ENCODE peak calls at places on chromosomes 1 and 21, in seven cellular contexts. F is left lung, T is GM12865, W is neuronal stem cell, J is heart right ventricle, C is tibial artery, U is upper lobe of right lung. Z is an unnamed sample.

GRCh38 chr1:169572184-169572583 is 14.1 kb downstream of the F5 start:
- DNase-seq in T (no peak), W (no peak), U (no peak), F (no peak), C (no peak), J (no peak), Z (peak; percentile 15)

GRCh38 chr1:12078938-12079861 is 16.1 kb downstream of the TNFRSF8 start:
- DNase-seq in W (peak; percentile 40), T (peak; percentile 90), C (no peak), F (no peak), J (peak; percentile 20), U (no peak), Z (peak; percentile 32)

GRCh38 chr1:63101336-63101735 is 221.0 kb upstream of the FOXD3 start:
- DNase-seq in C (no peak), T (no peak), W (no peak), U (no peak), F (no peak), J (no peak), Z (no peak)

GRCh38 chr1:109905520-109905919 is 5.1 kb upstream of the CSF1 start:
- DNase-seq in U (no peak), W (no peak), F (no peak), J (no peak), T (no peak), C (no peak), Z (no peak)

GRCh38 chr1:116259665-116260064 is 113.4 kb upstream of the ATP1A1 start:
- DNase-seq in T (peak; percentile 68), U (no peak), W (no peak), F (no peak), J (no peak), C (no peak), Z (no peak)

GRCh38 chr1:190338829-190339228 is 138.8 kb downstream of the BRINP3 start:
- DNase-seq in U (no peak), F (no peak), T (no peak), C (no peak), W (no peak), J (no peak), Z (no peak)

GRCh38 chr1:147169840-147170674 is 2.2 kb downstream of the PRKAB2 start:
- DNase-seq in J (no peak), U (no peak), C (no peak), F (no peak), W (no peak), T (no peak), Z (peak; percentile 26)

GRCh38 chr1:58249729-58250586 is 296.6 kb downstream of the OMA1 start:
- DNase-seq in F (no peak), J (peak; percentile 24), U (no peak), W (peak; percentile 59), C (no peak), T (peak; percentile 37), Z (peak; percentile 55)

GRCh38 chr1:81679972-81680371 is 120.8 kb upstream of the ADGRL2 start:
- DNase-seq in C (no peak), J (no peak), W (peak; percentile 35), U (no peak), T (no peak), F (no peak), Z (peak; percentile 68)

GRCh38 chr1:110436635-110437034 is 14.3 kb upstream of the PROK1 start:
- DNase-seq in F (no peak), W (no peak), J (no peak), U (no peak), C (no peak), T (no peak), Z (no peak)

GRCh38 chr1:9651565-9652378 is at the start of gene PIK3CD:
- DNase-seq in J (no peak), F (no peak), U (peak; percentile 74), W (peak; percentile 70), T (peak; percentile 63), C (no peak), Z (peak; percentile 55)

GRCh38 chr1:8643542-8644536 is 173.6 kb downstream of the RERE start:
- DNase-seq in F (no peak), J (no peak), C (no peak), W (no peak), U (no peak), T (peak; percentile 92), Z (no peak)

GRCh38 chr21:35573472-35574389 is 486.6 kb downstream of the SETD4 start:
- DNase-seq in J (no peak), C (no peak), U (no peak), W (no peak), F (no peak), T (no peak), Z (no peak)

GRCh38 chr1:201877877-201878339 is 10.8 kb upstream of the SHISA4 start:
- DNase-seq in U (no peak), J (peak; percentile 57), F (no peak), T (peak; percentile 55), C (no peak), W (peak; percentile 35), Z (peak; percentile 63)

GRCh38 chr1:212858461-212859265 is 588 bp downstream of the FLVCR1 start:
- DNase-seq in W (no peak), F (peak; percentile 41), U (peak; percentile 73), C (no peak), J (peak; percentile 6), T (peak; percentile 45), Z (peak; percentile 41)

GRCh38 chr1:41576206-41576605 is 91.7 kb upstream of the EDN2 start:
- DNase-seq in U (no peak), W (no peak), J (no peak), C (no peak), F (no peak), T (no peak), Z (no peak)
- H3K4me3 ChIP-seq in U (no peak overlapping the region), W (no peak overlapping the region), J (no peak overlapping the region), C (no peak overlapping the region), F (no peak overlapping the region), T (no peak overlapping the region), Z (no peak overlapping the region)

DNA sequence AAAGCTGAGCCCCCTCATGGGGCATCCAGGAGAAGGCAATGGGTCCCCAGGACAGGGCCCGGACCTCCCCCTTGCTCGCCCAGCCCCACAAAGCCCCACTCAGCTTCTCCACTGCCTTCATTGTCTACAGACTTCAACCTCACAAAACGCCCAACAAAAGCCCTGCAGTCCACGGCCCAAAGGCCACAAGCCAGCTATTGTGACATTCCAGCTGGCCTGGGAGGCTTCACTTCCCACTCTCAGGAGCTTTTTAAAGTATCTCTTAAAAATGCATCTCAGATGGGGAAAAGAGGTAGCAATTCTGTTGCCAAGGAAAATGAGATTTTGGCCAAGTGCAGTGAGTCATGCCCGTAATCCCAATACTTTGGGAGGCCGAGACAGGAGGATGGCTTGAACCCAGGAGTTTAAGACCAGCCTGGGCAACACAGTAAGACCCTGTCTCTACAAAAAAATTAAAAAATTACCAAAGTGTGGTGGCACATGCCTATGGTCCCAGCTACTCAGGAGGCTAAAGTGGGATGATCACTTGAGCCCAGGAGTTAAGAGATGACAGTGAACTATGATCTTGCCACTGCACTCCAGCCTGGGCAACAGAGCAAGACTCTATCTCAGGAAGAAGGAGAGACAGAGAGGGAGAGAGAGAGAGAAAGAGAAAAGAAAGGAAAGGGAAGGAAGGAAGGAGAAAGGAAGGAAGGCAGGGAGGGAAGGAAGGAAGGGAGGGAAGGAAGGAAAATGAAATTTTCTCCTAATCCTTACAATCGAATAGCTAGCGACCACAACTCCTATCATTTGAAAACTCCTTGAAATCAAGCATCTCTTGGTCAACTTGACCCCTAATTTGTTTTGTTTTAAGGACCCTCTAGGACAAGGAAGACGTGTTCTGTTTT is 31.4 kb upstream of the TARDBP start:
- DNase-seq in C (peak; percentile 46), T (no peak), J (no peak), W (peak; percentile 71), U (no peak), F (no peak), Z (no peak)
- H3K4me3 ChIP-seq in C (peak overlapping the region; percentile 37), T (no peak overlapping the region), J (peak overlapping the region; percentile 14), W (peak overlapping the region; percentile 17), U (no peak overlapping the region), F (no peak overlapping the region), Z (no peak overlapping the region)

GRCh38 chr1:181092883-181093282 is 4.4 kb downstream of the IER5 start:
- DNase-seq in U (no peak), C (no peak), W (no peak), J (no peak), F (no peak), T (no peak), Z (no peak)

GRCh38 chr1:181090653-181091126 is 2.2 kb downstream of the IER5 start:
- DNase-seq in F (no peak), W (no peak), T (peak; percentile 77), J (no peak), C (no peak), U (no peak), Z (peak; percentile 79)

GRCh38 chr1:181089777-181090505 is 1.4 kb downstream of the IER5 start:
- DNase-seq in W (no peak), T (peak; percentile 89), C (peak; percentile 68), J (peak; percentile 73), U (peak; percentile 88), F (peak; percentile 80), Z (peak; percentile 83)

GRCh38 chr1:181092056-181092455 is 3.6 kb downstream of the IER5 start:
- DNase-seq in F (no peak), J (no peak), W (no peak), U (no peak), T (no peak), C (no peak), Z (no peak)

DNA sequence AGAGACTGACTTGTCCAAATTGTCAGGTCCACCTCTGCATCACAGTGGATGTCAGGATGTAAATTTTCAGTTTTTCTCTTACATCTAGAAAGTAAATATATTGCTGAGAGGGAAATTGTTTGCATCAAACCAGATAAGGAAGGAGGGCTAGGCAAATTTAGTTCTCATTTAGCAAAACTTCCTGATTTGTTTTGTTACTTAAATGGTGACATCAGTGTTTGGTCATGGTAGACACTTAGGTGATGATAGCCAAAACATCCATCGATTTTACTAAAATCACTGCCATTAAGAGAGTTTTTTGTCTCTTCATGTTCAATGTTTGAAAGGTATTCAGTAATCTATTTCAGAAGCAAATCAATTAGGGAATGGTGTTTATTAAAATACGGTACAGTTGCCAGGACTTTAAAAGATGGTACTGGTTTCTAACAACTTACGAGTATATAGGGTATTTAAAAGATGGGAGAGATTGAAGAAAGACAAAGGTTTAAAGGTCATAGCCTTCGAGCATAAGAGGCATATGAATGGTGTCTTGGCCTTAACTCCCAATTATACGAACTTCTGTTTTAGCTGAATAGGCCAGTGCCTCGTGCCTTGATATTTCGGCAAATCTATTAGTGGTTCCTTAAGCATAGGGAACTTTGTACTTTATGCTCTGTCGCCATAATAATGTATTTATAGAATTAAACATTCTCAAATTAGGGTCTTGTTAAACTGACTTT is 3.0 kb downstream of the IER5 start:
- DNase-seq in F (no peak), T (no peak), U (no peak), W (no peak), J (no peak), C (no peak), Z (no peak)
- H3K4me3 ChIP-seq in F (peak overlapping the region; percentile 83), T (peak overlapping the region; percentile 94), U (peak overlapping the region; percentile 88), W (no peak overlapping the region), J (peak overlapping the region; percentile 87), C (peak overlapping the region; percentile 90), Z (peak overlapping the region; percentile 89)

GRCh38 chr1:24189528-24189927 is 2.4 kb upstream of the IFNLR1 start:
- DNase-seq in F (peak; percentile 56), W (no peak), C (no peak), U (peak; percentile 77), T (peak; percentile 89), J (no peak), Z (no peak)
- H3K4me3 ChIP-seq in F (no peak overlapping the region), W (no peak overlapping the region), C (no peak overlapping the region), U (no peak overlapping the region), T (peak overlapping the region; percentile 24), J (no peak overlapping the region), Z (no peak overlapping the region)